ENCODE peak calls at places on chromosomes 7 and 10, in four cellular contexts. N, T, I and F are unnamed samples.

GRCh38 chr7:129742267-129742666 is 130.7 kb downstream of the NRF1 start:
- DNase-seq in N (no peak), T (no peak), I (no peak), F (no peak)

GRCh38 chr10:122188706-122189105 is 82.4 kb upstream of the BTBD16 start:
- DNase-seq in N (no peak), T (no peak), I (no peak), F (no peak)

GRCh38 chr10:124713679-124714298 is 30.4 kb downstream of the FAM53B start:
- DNase-seq in N (no peak), T (no peak), I (no peak), F (no peak)

GRCh38 chr10:110076559-110077318 is 69.0 kb downstream of the ADD3 start:
- DNase-seq in N (peak; percentile 68), T (no peak), I (no peak), F (peak; percentile 58)

GRCh38 chr10:34916368-34916767 is 101.3 kb upstream of the PARD3 start:
- DNase-seq in N (no peak), T (no peak), I (no peak), F (peak; percentile 54)

GRCh38 chr10:22340362-22341189 is 4.7 kb upstream of the SPAG6 start:
- DNase-seq in N (peak; percentile 85), T (peak; percentile 66), I (peak; percentile 72), F (no peak)

GRCh38 chr7:76223286-76223972 is 21.7 kb downstream of the SRRM3 start:
- DNase-seq in N (peak; percentile 44), T (no peak), I (no peak), F (no peak)

GRCh38 chr10:17228081-17229015 is at the start of gene VIM:
- DNase-seq in N (peak; percentile 97), T (peak; percentile 88), I (peak; percentile 89), F (peak; percentile 80)

GRCh38 chr10:103584216-103585010 is 90.9 kb downstream of the NEURL1 start:
- DNase-seq in N (no peak), T (no peak), I (peak; percentile 47), F (no peak)

GRCh38 chr7:118642396-118642795 is 417.9 kb downstream of the ANKRD7 start:
- DNase-seq in N (no peak), T (no peak), I (no peak), F (no peak)

GRCh38 chr10:84344560-84344959 is 16.2 kb downstream of the CCSER2 start:
- DNase-seq in N (no peak), T (no peak), I (no peak), F (no peak)

GRCh38 chr7:66640802-66641525 is 12.3 kb downstream of the KCTD7 start:
- DNase-seq in N (peak; percentile 23), T (no peak), I (no peak), F (no peak)

GRCh38 chr10:62377966-62378365 is 3.8 kb downstream of the ZNF365 start:
- DNase-seq in N (no peak), T (no peak), I (no peak), F (no peak)

GRCh38 chr7:50801907-50802306 is 19.2 kb upstream of the GRB10 start:
- DNase-seq in N (peak; percentile 43), T (no peak), I (no peak), F (no peak)

GRCh38 chr7:36092221-36092771 is 60.8 kb upstream of the EEPD1 start:
- DNase-seq in N (no peak), T (no peak), I (no peak), F (no peak)

GRCh38 chr10:25522946-25523608 is 348.3 kb downstream of the GPR158 start:
- DNase-seq in N (peak; percentile 17), T (no peak), I (no peak), F (no peak)

GRCh38 chr7:17939111-17939669 is 1.1 kb downstream of the SNX13 start:
- DNase-seq in N (peak; percentile 33), T (no peak), I (no peak), F (no peak)

GRCh38 chr7:42128703-42129102 is 108.3 kb downstream of the GLI3 start:
- DNase-seq in N (peak; percentile 9), T (no peak), I (no peak), F (no peak)

GRCh38 chr7:98372993-98373392 is 27.9 kb downstream of the BAIAP2L1 start:
- DNase-seq in N (no peak), T (no peak), I (no peak), F (peak; percentile 71)

GRCh38 chr7:37311282-37311868 is 137.3 kb downstream of the ELMO1 start:
- DNase-seq in N (peak; percentile 18), T (no peak), I (no peak), F (no peak)

GRCh38 chr10:3245395-3245794 is 72.8 kb upstream of the PITRM1 start:
- DNase-seq in N (no peak), T (no peak), I (no peak), F (no peak)

GRCh38 chr7:23696916-23697441 is 13.0 kb upstream of the STK31 start:
- DNase-seq in N (peak; percentile 85), T (peak; percentile 28), I (peak; percentile 49), F (no peak)

GRCh38 chr7:48742046-48742445 is 182.3 kb upstream of the CDC14C start:
- DNase-seq in N (no peak), T (no peak), I (no peak), F (no peak)

GRCh38 chr7:84786073-84786472 is 400.8 kb downstream of the SEMA3D start:
- DNase-seq in N (no peak), T (no peak), I (no peak), F (no peak)

GRCh38 chr10:2881720-2882459 is 185.5 kb upstream of the PFKP start:
- DNase-seq in N (no peak), T (no peak), I (no peak), F (no peak)

GRCh38 chr10:130300608-130301025 is 164.4 kb downstream of the GLRX3 start:
- DNase-seq in N (no peak), T (peak; percentile 44), I (peak; percentile 61), F (no peak)

GRCh38 chr7:52500796-52501195 is 534.6 kb upstream of the POM121L12 start:
- DNase-seq in N (no peak), T (no peak), I (no peak), F (peak; percentile 13)

DNA sequence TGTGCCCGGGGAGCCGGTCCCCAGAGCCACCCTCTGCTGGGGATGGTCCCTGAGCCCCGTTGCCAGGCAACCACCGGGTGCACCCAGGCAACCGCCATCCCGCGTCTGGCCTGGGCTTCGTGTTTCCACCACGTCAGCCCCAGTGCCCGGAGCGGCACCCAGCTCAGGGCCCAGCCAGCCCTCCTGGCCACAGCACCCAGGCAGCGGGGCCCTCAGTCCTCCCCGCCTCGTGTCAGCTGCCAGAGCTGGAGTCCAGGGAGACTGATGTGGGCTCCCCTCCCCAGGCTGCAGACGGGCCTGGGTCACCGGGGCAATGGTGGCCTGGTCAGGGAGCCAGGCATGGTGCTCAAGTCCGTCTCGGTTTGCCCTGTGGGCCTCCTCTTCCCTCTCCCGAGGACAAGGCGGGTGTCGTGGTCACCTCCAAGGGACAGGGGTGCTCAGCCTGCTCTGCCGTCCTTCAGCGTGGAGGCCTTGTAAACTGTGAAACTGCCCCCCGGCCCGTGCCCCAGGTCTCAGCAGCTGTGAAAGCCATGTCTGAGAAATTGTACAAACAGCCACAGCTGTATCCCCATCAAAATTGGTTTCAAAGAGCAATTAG is 72.5 kb downstream of the MICALL2 start:
- DNase-seq in N (no peak), T (no peak), I (no peak), F (no peak)
- H3K4me1 ChIP-seq in N (no peaks in the 10 kb centered on the region), T (no peaks in the 10 kb centered on the region), I (no peaks in the 10 kb centered on the region), F (no peaks in the 10 kb centered on the region)

GRCh38 chr7:69373171-69374035 is 224.9 kb upstream of the AUTS2 start:
- DNase-seq in N (peak; percentile 37), T (no peak), I (no peak), F (no peak)
- H3K27ac ChIP-seq in N (peak overlapping the region; percentile 20), T (no peak overlapping the region), I (no peak overlapping the region), F (no peak overlapping the region)

DNA sequence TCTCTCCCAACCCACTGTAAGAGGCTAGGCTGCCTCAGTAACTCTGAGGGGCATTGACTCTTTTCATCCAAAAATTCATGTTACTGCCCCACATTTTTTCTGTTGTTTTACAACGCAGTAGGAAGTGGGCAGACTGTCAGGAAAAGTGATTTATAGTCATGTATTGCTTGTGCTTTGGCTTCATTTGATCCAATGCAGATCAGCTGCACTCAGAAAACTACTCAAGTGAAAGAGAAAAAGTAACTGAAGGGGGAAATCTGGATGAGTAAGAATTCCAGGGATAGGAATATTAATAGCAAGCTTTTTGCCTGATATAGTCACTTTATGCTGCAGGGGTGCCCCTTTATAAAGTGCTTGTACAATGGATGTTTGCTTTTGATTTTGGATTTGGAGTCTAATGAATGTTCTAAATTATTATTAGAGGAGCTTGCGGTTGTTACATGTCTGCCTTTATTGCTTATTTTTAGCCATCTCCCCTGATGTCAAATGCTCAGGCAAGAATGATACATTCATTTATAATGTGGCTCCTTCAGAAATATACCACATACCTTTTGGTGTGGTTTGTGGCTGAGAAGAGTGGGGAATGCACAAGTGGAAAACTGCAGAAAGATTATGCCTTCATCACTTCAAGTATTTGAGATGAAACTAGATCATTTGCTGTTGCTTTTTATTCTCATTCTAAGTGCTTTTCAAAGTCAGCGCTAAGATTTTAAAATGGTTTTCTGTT is 86.1 kb downstream of the EGFR start:
- DNase-seq in N (no peak), T (no peak), I (no peak), F (no peak)
- H3K4me1 ChIP-seq in N (peaks cover 67% of the 10 kb centered on the region), T (peaks cover 36% of the 10 kb centered on the region), I (peaks cover 23% of the 10 kb centered on the region), F (peaks cover 92% of the 10 kb centered on the region)

GRCh38 chr10:74822583-74823089 is 3.8 kb upstream of the KAT6B start:
- DNase-seq in N (no peak), T (no peak), I (no peak), F (no peak)
- H3K27ac ChIP-seq in N (no peak overlapping the region), T (peak overlapping the region; percentile 96), I (peak overlapping the region; percentile 60), F (no peak overlapping the region)

GRCh38 chr7:6183006-6183405 is 89.4 kb downstream of the CYTH3 start:
- DNase-seq in N (no peak), T (no peak), I (no peak), F (no peak)
- H3K4me1 ChIP-seq in N (no peaks in the 10 kb centered on the region), T (peaks cover 13% of the 10 kb centered on the region), I (peaks cover 24% of the 10 kb centered on the region), F (peaks cover 5% of the 10 kb centered on the region)

DNA sequence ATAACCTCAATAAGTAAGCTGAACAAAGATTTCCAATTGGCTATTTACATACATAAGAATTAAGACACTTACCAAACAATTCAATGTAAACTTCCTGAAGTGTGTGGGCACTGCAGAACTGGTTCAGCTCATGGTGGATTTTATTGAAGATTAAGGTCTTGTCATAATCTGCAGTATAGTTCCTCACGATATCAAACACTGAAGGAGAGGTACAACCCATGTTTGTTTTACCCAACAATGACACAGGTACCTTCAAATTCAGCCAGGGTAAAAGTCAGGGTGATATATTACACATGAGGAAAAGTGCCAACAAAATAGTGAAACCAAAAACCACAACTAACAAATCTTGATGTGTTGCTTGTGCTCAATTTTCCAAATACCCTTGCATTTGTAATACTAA is 10.0 kb downstream of the ERLIN1 start:
- DNase-seq in N (no peak), T (no peak), I (no peak), F (no peak)
- H3K27ac ChIP-seq in N (no peak overlapping the region), T (no peak overlapping the region), I (no peak overlapping the region), F (no peak overlapping the region)

GRCh38 chr7:44883961-44884360 is 1.4 kb downstream of the PURB start:
- DNase-seq in N (no peak), T (no peak), I (no peak), F (no peak)

GRCh38 chr7:44885394-44886317 is at the start of gene PURB:
- DNase-seq in N (peak; percentile 94), T (peak; percentile 96), I (peak; percentile 96), F (peak; percentile 87)

GRCh38 chr7:44882899-44883298 is 2.4 kb downstream of the PURB start:
- DNase-seq in N (no peak), T (no peak), I (no peak), F (no peak)

GRCh38 chr7:44887293-44887692 is 2.0 kb upstream of the PURB start:
- DNase-seq in N (no peak), T (no peak), I (no peak), F (no peak)

GRCh38 chr7:44884553-44885393 is 557 bp downstream of the PURB start:
- DNase-seq in N (peak; percentile 53), T (peak; percentile 58), I (peak; percentile 75), F (no peak)
- H3K4me1 ChIP-seq in N (peaks cover 49% of the 10 kb centered on the region), T (peaks cover 63% of the 10 kb centered on the region), I (peaks cover 55% of the 10 kb centered on the region), F (peaks cover 39% of the 10 kb centered on the region)